ENCODE peak calls at places on chromosomes 11 and 22, in four cellular contexts. One of them, this sample, is unnamed.
A peak's percentile ranks its signal among the peaks of the same experiment; 100 is the strongest.

GRCh38 chr11:40149721-40150120 is 1309.7 kb downstream of the LRRC4C start:
- DNase-seq in kidney: no peak
- DNase-seq in HepG2: no peak
- DNase-seq in WERI-Rb-1: no peak
- DNase-seq in this sample: no peak

GRCh38 chr11:60455531-60456042 is at the start of gene MS4A1:
- DNase-seq in kidney: no peak
- DNase-seq in HepG2: no peak
- DNase-seq in WERI-Rb-1: no peak
- DNase-seq in this sample: no peak

GRCh38 chr22:43263645-43264514 is 76.9 kb upstream of the TTLL12 start:
- DNase-seq in HepG2: peak; percentile 64
- DNase-seq in WERI-Rb-1: no peak
- DNase-seq in kidney: peak; percentile 90
- DNase-seq in this sample: no peak

GRCh38 chr11:72613977-72614376 is 60.2 kb downstream of the PDE2A start:
- DNase-seq in HepG2: no peak
- DNase-seq in kidney: no peak
- DNase-seq in WERI-Rb-1: no peak
- DNase-seq in this sample: no peak

GRCh38 chr22:23212061-23213030 is 32.0 kb downstream of the BCR start:
- DNase-seq in HepG2: no peak
- DNase-seq in WERI-Rb-1: no peak
- DNase-seq in kidney: peak; percentile 28
- DNase-seq in this sample: no peak

GRCh38 chr11:72741849-72742521 is 10.2 kb downstream of the ARAP1 start:
- DNase-seq in HepG2: no peak
- DNase-seq in WERI-Rb-1: no peak
- DNase-seq in kidney: peak; percentile 63
- DNase-seq in this sample: no peak

GRCh38 chr11:45313211-45313865 is 27.2 kb upstream of the SYT13 start:
- DNase-seq in WERI-Rb-1: no peak
- DNase-seq in kidney: no peak
- DNase-seq in HepG2: no peak
- DNase-seq in this sample: no peak

GRCh38 chr11:118398797-118399564 is 2.4 kb upstream of the ATP5MG start:
- DNase-seq in kidney: no peak
- DNase-seq in WERI-Rb-1: no peak
- DNase-seq in HepG2: no peak
- DNase-seq in this sample: no peak

GRCh38 chr11:120039031-120039430 is 98.9 kb downstream of the TRIM29 start:
- DNase-seq in kidney: no peak
- DNase-seq in HepG2: no peak
- DNase-seq in WERI-Rb-1: no peak
- DNase-seq in this sample: no peak

GRCh38 chr11:102237096-102237735 is 80.1 kb upstream of the BIRC3 start:
- DNase-seq in WERI-Rb-1: no peak
- DNase-seq in HepG2: no peak
- DNase-seq in kidney: no peak
- DNase-seq in this sample: no peak

GRCh38 chr11:130671801-130672700 is 223.6 kb downstream of the ADAMTS15 start:
- DNase-seq in WERI-Rb-1: no peak
- DNase-seq in kidney: peak; percentile 79
- DNase-seq in HepG2: no peak
- DNase-seq in this sample: peak; percentile 92

DNA sequence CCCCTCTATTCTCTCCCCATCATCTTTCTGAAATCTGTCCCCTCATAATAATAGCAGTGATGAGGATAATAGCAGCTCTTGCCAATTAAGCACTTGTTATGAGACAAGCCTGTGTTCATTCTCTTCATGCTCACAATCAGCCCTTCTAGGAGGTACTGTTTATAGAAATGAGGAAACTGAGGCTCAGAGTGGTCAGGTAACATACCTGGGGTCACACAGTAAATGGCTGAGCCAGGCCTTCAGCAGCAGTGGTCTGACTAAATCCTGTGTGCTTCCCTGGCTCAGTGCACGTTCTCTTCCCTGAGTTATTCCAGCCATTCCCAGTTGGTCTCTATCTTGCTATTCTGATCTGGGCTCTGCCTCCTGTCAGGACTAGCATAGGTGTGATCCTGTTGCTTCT is 3.8 kb upstream of the CNIH2 start:
- DNase-seq in HepG2: no peak
- DNase-seq in kidney: no peak
- DNase-seq in WERI-Rb-1: no peak
- DNase-seq in this sample: no peak
- H3K27ac ChIP-seq in HepG2: no peak overlapping the region
- H3K27ac ChIP-seq in kidney: no peak overlapping the region
- H3K27ac ChIP-seq in WERI-Rb-1: no peak overlapping the region
- H3K27ac ChIP-seq in this sample: no peak overlapping the region

GRCh38 chr11:88508558-88508807 is 170.9 kb upstream of the CTSC start:
- DNase-seq in HepG2: no peak
- DNase-seq in kidney: peak; percentile 65
- DNase-seq in WERI-Rb-1: no peak
- DNase-seq in this sample: no peak

GRCh38 chr11:88508808-88509581 is 171.5 kb upstream of the CTSC start:
- DNase-seq in HepG2: no peak
- DNase-seq in WERI-Rb-1: no peak
- DNase-seq in kidney: peak; percentile 80
- DNase-seq in this sample: no peak

GRCh38 chr11:88507771-88508557 is 170.4 kb upstream of the CTSC start:
- DNase-seq in kidney: no peak
- DNase-seq in HepG2: no peak
- DNase-seq in WERI-Rb-1: no peak
- DNase-seq in this sample: no peak
- H3K4me3 ChIP-seq in kidney: peak overlapping the region; percentile 42
- H3K4me3 ChIP-seq in HepG2: no peak overlapping the region
- H3K4me3 ChIP-seq in WERI-Rb-1: no peak overlapping the region
- H3K4me3 ChIP-seq in this sample: no peak overlapping the region

GRCh38 chr22:25627271-25627848 is 62.9 kb downstream of the GRK3 start:
- DNase-seq in HepG2: no peak
- DNase-seq in WERI-Rb-1: no peak
- DNase-seq in kidney: no peak
- DNase-seq in this sample: no peak

GRCh38 chr22:25629613-25630012 is 65.1 kb downstream of the GRK3 start:
- DNase-seq in WERI-Rb-1: peak; percentile 25
- DNase-seq in kidney: no peak
- DNase-seq in HepG2: no peak
- DNase-seq in this sample: no peak

GRCh38 chr22:25626146-25626992 is 61.9 kb downstream of the GRK3 start:
- DNase-seq in HepG2: no peak
- DNase-seq in kidney: no peak
- DNase-seq in WERI-Rb-1: no peak
- DNase-seq in this sample: no peak

GRCh38 chr22:25630446-25630845 is 66.0 kb downstream of the GRK3 start:
- DNase-seq in WERI-Rb-1: no peak
- DNase-seq in HepG2: no peak
- DNase-seq in kidney: no peak
- DNase-seq in this sample: no peak

DNA sequence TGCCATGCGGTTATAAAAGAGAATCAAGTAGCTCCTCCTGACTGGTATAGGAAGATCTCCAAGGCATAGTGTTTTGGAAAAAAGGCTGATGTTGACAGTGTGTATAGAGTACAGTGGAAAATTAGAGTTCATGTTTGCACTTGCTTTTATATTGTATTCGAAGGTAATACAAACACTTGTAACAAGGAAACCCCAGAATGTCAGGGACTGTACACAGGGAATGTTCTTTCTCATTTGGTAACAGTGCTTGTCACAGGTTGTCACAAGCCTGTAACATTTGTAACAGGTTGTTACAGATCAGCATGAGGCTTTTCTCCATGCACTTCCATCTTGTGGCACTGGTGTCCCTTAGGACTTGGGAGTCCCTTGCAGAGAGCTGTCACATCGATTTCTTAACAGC is 64.0 kb downstream of the GRK3 start:
- DNase-seq in HepG2: no peak
- DNase-seq in kidney: no peak
- DNase-seq in WERI-Rb-1: no peak
- DNase-seq in this sample: no peak
- H3K27ac ChIP-seq in HepG2: no peak overlapping the region
- H3K27ac ChIP-seq in kidney: no peak overlapping the region
- H3K27ac ChIP-seq in WERI-Rb-1: no peak overlapping the region
- H3K27ac ChIP-seq in this sample: peak overlapping the region; percentile 37

DNA sequence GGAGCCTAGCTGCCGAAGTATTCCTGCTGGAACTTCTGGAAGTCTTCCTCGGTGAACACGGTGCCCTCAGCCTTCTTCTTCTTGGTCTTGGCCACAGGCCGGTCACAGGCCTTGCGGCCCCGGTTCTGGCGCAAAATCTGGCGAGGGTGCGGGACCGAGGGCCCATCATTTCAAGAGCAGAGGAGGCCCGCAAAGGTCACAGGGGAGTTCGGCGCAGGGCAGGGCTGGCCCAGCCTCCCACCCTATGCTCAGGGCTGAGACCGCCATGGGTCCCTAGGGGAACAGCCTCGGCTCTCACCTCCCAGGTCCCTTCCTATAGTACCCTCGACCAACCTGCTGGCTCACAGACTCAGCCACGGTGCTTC is 3.1 kb downstream of the RPS19BP1 start:
- DNase-seq in HepG2: no peak
- DNase-seq in WERI-Rb-1: no peak
- DNase-seq in kidney: no peak
- DNase-seq in this sample: no peak
- H3K4me3 ChIP-seq in HepG2: peak overlapping the region; percentile 9
- H3K4me3 ChIP-seq in WERI-Rb-1: no peak overlapping the region
- H3K4me3 ChIP-seq in kidney: no peak overlapping the region
- H3K4me3 ChIP-seq in this sample: peak overlapping the region; percentile 16

This sample was measured in sigmoid colon.